ENCODE peak calls at places on chromosomes 16 and 17, in nine cellular contexts. One of them, this sample, is unnamed.

GRCh38 chr16:49204191-49204590 is 77.4 kb downstream of the CBLN1 start:
- DNase-seq in mesendoderm: no peak
- DNase-seq in A549: no peak
- DNase-seq in small intestine: no peak
- DNase-seq in cardiac muscle cell: no peak
- DNase-seq in iPS DF 6.9: no peak
- DNase-seq in fibroblast of lung: no peak
- DNase-seq in dorsolateral prefrontal cortex: no peak
- DNase-seq in CD4-positive, CD25-positive, alpha-beta regulatory T cell: no peak
- DNase-seq in this sample: no peak

GRCh38 chr17:55391764-55392467 is 29.7 kb downstream of the MMD start:
- DNase-seq in mesendoderm: no peak
- DNase-seq in A549: no peak
- DNase-seq in small intestine: no peak
- DNase-seq in cardiac muscle cell: no peak
- DNase-seq in iPS DF 6.9: no peak
- DNase-seq in fibroblast of lung: no peak
- DNase-seq in dorsolateral prefrontal cortex: no peak
- DNase-seq in CD4-positive, CD25-positive, alpha-beta regulatory T cell: no peak
- DNase-seq in this sample: no peak

GRCh38 chr17:73285916-73286862 is 24.5 kb upstream of the CPSF4L start:
- DNase-seq in mesendoderm: no peak
- DNase-seq in A549: no peak
- DNase-seq in small intestine: no peak
- DNase-seq in cardiac muscle cell: no peak
- DNase-seq in iPS DF 6.9: no peak
- DNase-seq in fibroblast of lung: no peak
- DNase-seq in dorsolateral prefrontal cortex: no peak
- DNase-seq in CD4-positive, CD25-positive, alpha-beta regulatory T cell: no peak
- DNase-seq in this sample: no peak

GRCh38 chr17:81608082-81608481 is 28.8 kb downstream of the NPLOC4 start:
- DNase-seq in mesendoderm: no peak
- DNase-seq in A549: no peak
- DNase-seq in small intestine: no peak
- DNase-seq in cardiac muscle cell: no peak
- DNase-seq in iPS DF 6.9: no peak
- DNase-seq in fibroblast of lung: peak
- DNase-seq in dorsolateral prefrontal cortex: no peak
- DNase-seq in CD4-positive, CD25-positive, alpha-beta regulatory T cell: no peak
- DNase-seq in this sample: no peak

GRCh38 chr17:50063516-50064252 is 7.8 kb downstream of the ITGA3 start:
- DNase-seq in mesendoderm: no peak
- DNase-seq in A549: no peak
- DNase-seq in small intestine: no peak
- DNase-seq in cardiac muscle cell: no peak
- DNase-seq in iPS DF 6.9: no peak
- DNase-seq in fibroblast of lung: peak
- DNase-seq in dorsolateral prefrontal cortex: no peak
- DNase-seq in CD4-positive, CD25-positive, alpha-beta regulatory T cell: no peak
- DNase-seq in this sample: peak

GRCh38 chr17:72380737-72381136 is 259.9 kb downstream of the SOX9 start:
- DNase-seq in mesendoderm: no peak
- DNase-seq in A549: no peak
- DNase-seq in small intestine: no peak
- DNase-seq in cardiac muscle cell: no peak
- DNase-seq in iPS DF 6.9: no peak
- DNase-seq in fibroblast of lung: no peak
- DNase-seq in dorsolateral prefrontal cortex: no peak
- DNase-seq in CD4-positive, CD25-positive, alpha-beta regulatory T cell: no peak
- DNase-seq in this sample: no peak

GRCh38 chr17:17913695-17914332 is 58.4 kb downstream of the TOM1L2 start:
- DNase-seq in mesendoderm: peak
- DNase-seq in A549: peak
- DNase-seq in small intestine: peak
- DNase-seq in cardiac muscle cell: peak
- DNase-seq in iPS DF 6.9: no peak
- DNase-seq in fibroblast of lung: peak
- DNase-seq in dorsolateral prefrontal cortex: no peak
- DNase-seq in CD4-positive, CD25-positive, alpha-beta regulatory T cell: no peak
- DNase-seq in this sample: peak

GRCh38 chr17:28717578-28718316 is at the start of gene RAB34:
- DNase-seq in mesendoderm: peak
- DNase-seq in A549: peak
- DNase-seq in small intestine: no peak
- DNase-seq in cardiac muscle cell: peak
- DNase-seq in iPS DF 6.9: peak
- DNase-seq in fibroblast of lung: peak
- DNase-seq in dorsolateral prefrontal cortex: no peak
- DNase-seq in CD4-positive, CD25-positive, alpha-beta regulatory T cell: no peak
- DNase-seq in this sample: peak

GRCh38 chr16:88798073-88798472 is 5.5 kb upstream of the CDT1 start:
- DNase-seq in mesendoderm: no peak
- DNase-seq in A549: no peak
- DNase-seq in small intestine: no peak
- DNase-seq in cardiac muscle cell: no peak
- DNase-seq in iPS DF 6.9: no peak
- DNase-seq in fibroblast of lung: no peak
- DNase-seq in dorsolateral prefrontal cortex: no peak
- DNase-seq in CD4-positive, CD25-positive, alpha-beta regulatory T cell: no peak
- DNase-seq in this sample: no peak

GRCh38 chr16:4487955-4488481 is 11.8 kb downstream of the HMOX2 start:
- DNase-seq in mesendoderm: no peak
- DNase-seq in A549: no peak
- DNase-seq in small intestine: no peak
- DNase-seq in cardiac muscle cell: peak
- DNase-seq in iPS DF 6.9: no peak
- DNase-seq in fibroblast of lung: peak
- DNase-seq in dorsolateral prefrontal cortex: no peak
- DNase-seq in CD4-positive, CD25-positive, alpha-beta regulatory T cell: no peak
- DNase-seq in this sample: no peak

GRCh38 chr17:80678621-80679020 is 134.0 kb downstream of the RPTOR start:
- DNase-seq in mesendoderm: peak
- DNase-seq in A549: no peak
- DNase-seq in small intestine: no peak
- DNase-seq in cardiac muscle cell: peak
- DNase-seq in iPS DF 6.9: no peak
- DNase-seq in fibroblast of lung: peak
- DNase-seq in dorsolateral prefrontal cortex: no peak
- DNase-seq in CD4-positive, CD25-positive, alpha-beta regulatory T cell: no peak
- DNase-seq in this sample: no peak

GRCh38 chr17:59327136-59327878 is 4.1 kb upstream of the YPEL2 start:
- DNase-seq in mesendoderm: no peak
- DNase-seq in A549: no peak
- DNase-seq in small intestine: no peak
- DNase-seq in cardiac muscle cell: peak
- DNase-seq in iPS DF 6.9: no peak
- DNase-seq in fibroblast of lung: no peak
- DNase-seq in dorsolateral prefrontal cortex: no peak
- DNase-seq in CD4-positive, CD25-positive, alpha-beta regulatory T cell: no peak
- DNase-seq in this sample: peak
- H3K27ac ChIP-seq in mesendoderm: no peak
- H3K27ac ChIP-seq in A549: peak
- H3K27ac ChIP-seq in small intestine: peak
- H3K27ac ChIP-seq in cardiac muscle cell: no peak
- H3K27ac ChIP-seq in iPS DF 6.9: no peak
- H3K27ac ChIP-seq in fibroblast of lung: no peak
- H3K27ac ChIP-seq in dorsolateral prefrontal cortex: no peak
- H3K27ac ChIP-seq in CD4-positive, CD25-positive, alpha-beta regulatory T cell: no peak
- H3K27ac ChIP-seq in this sample: peak

GRCh38 chr17:47717261-47717697 is 15.8 kb upstream of the TBX21 start:
- DNase-seq in mesendoderm: no peak
- DNase-seq in A549: no peak
- DNase-seq in small intestine: no peak
- DNase-seq in cardiac muscle cell: no peak
- DNase-seq in iPS DF 6.9: no peak
- DNase-seq in fibroblast of lung: no peak
- DNase-seq in dorsolateral prefrontal cortex: no peak
- DNase-seq in CD4-positive, CD25-positive, alpha-beta regulatory T cell: no peak
- DNase-seq in this sample: no peak

GRCh38 chr17:47717845-47718621 is 15.0 kb upstream of the TBX21 start:
- DNase-seq in mesendoderm: no peak
- DNase-seq in A549: no peak
- DNase-seq in small intestine: no peak
- DNase-seq in cardiac muscle cell: no peak
- DNase-seq in iPS DF 6.9: no peak
- DNase-seq in fibroblast of lung: peak
- DNase-seq in dorsolateral prefrontal cortex: no peak
- DNase-seq in CD4-positive, CD25-positive, alpha-beta regulatory T cell: no peak
- DNase-seq in this sample: no peak

GRCh38 chr17:47715669-47716325 is 17.2 kb upstream of the TBX21 start:
- DNase-seq in mesendoderm: no peak
- DNase-seq in A549: no peak
- DNase-seq in small intestine: no peak
- DNase-seq in cardiac muscle cell: no peak
- DNase-seq in iPS DF 6.9: no peak
- DNase-seq in fibroblast of lung: no peak
- DNase-seq in dorsolateral prefrontal cortex: no peak
- DNase-seq in CD4-positive, CD25-positive, alpha-beta regulatory T cell: no peak
- DNase-seq in this sample: no peak

GRCh38 chr17:47714773-47715396 is 18.2 kb upstream of the TBX21 start:
- DNase-seq in mesendoderm: no peak
- DNase-seq in A549: no peak
- DNase-seq in small intestine: no peak
- DNase-seq in cardiac muscle cell: no peak
- DNase-seq in iPS DF 6.9: no peak
- DNase-seq in fibroblast of lung: no peak
- DNase-seq in dorsolateral prefrontal cortex: no peak
- DNase-seq in CD4-positive, CD25-positive, alpha-beta regulatory T cell: no peak
- DNase-seq in this sample: no peak

DNA sequence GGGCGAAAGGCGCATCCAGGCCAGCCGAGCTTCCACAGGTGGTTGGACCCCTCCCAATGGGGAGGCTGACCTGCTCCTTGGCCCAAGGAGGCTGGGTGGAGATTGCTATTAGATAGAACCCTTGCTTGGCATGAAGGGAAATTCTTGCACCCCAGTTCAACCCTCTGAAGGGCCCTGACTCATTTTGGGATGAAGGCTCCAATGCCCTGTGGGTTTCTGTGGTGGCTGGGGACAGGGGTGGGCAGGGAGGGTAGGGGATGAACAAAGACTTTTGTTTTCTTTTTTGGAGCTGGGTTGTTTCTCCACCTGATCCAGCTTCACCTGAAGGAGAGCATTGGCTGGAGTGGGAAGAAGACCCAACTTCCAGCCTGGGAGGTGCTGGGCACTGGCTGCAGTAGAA is 16.7 kb upstream of the TBX21 start:
- DNase-seq in mesendoderm: no peak
- DNase-seq in A549: no peak
- DNase-seq in small intestine: no peak
- DNase-seq in cardiac muscle cell: no peak
- DNase-seq in iPS DF 6.9: no peak
- DNase-seq in fibroblast of lung: no peak
- DNase-seq in dorsolateral prefrontal cortex: no peak
- DNase-seq in CD4-positive, CD25-positive, alpha-beta regulatory T cell: no peak
- DNase-seq in this sample: no peak
- H3K4me3 ChIP-seq in mesendoderm: no peak
- H3K4me3 ChIP-seq in A549: no peak
- H3K4me3 ChIP-seq in small intestine: no peak
- H3K4me3 ChIP-seq in cardiac muscle cell: no peak
- H3K4me3 ChIP-seq in iPS DF 6.9: no peak
- H3K4me3 ChIP-seq in fibroblast of lung: no peak
- H3K4me3 ChIP-seq in dorsolateral prefrontal cortex: no peak
- H3K4me3 ChIP-seq in CD4-positive, CD25-positive, alpha-beta regulatory T cell: no peak
- H3K4me3 ChIP-seq in this sample: no peak

DNA sequence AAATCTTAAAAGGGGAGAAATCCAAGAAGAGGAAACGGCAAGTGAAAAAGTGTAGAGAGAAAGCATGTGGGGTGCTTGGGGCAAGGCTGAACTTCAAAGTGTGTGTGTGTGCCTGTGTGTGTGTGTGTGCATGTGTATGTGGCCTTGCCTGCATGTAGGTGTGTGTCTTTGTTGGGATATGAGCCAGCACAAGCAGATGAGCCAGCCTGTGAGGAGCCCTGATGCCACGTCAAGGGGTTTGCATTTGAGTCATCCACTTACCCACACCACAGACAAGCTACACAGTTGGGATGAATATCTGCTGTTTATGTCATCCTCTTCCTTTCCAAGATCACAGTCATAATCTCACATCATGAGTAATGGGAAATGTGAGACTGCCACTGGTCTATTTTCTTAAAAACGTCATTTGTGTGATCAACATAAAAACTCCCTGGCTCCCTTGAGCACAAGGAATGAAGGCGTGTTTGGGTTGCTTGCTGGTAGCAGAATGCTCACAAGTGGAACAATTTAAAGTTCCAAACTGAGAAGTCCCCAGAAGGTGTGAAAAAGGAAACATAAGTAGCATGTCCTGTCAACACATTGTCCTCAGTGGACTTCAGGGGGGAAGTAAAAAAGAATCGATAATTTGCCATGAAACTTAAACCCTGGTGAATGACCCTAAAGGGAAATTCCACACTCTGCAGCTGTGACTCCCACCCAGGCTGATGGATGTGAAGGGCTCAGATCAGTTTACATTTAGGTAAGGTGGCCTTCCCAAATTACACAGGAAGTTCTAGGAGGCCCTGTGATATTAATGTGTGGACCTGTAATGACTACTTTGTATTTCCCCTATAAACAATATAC is 14.7 kb downstream of the KCTD19 start:
- DNase-seq in mesendoderm: no peak
- DNase-seq in A549: peak
- DNase-seq in small intestine: no peak
- DNase-seq in cardiac muscle cell: peak
- DNase-seq in iPS DF 6.9: no peak
- DNase-seq in fibroblast of lung: peak
- DNase-seq in dorsolateral prefrontal cortex: no peak
- DNase-seq in CD4-positive, CD25-positive, alpha-beta regulatory T cell: no peak
- DNase-seq in this sample: no peak
- H3K27ac ChIP-seq in mesendoderm: no peak
- H3K27ac ChIP-seq in A549: peak
- H3K27ac ChIP-seq in small intestine: peak
- H3K27ac ChIP-seq in cardiac muscle cell: no peak
- H3K27ac ChIP-seq in iPS DF 6.9: no peak
- H3K27ac ChIP-seq in fibroblast of lung: peak
- H3K27ac ChIP-seq in dorsolateral prefrontal cortex: no peak
- H3K27ac ChIP-seq in CD4-positive, CD25-positive, alpha-beta regulatory T cell: no peak
- H3K27ac ChIP-seq in this sample: peak

DNA sequence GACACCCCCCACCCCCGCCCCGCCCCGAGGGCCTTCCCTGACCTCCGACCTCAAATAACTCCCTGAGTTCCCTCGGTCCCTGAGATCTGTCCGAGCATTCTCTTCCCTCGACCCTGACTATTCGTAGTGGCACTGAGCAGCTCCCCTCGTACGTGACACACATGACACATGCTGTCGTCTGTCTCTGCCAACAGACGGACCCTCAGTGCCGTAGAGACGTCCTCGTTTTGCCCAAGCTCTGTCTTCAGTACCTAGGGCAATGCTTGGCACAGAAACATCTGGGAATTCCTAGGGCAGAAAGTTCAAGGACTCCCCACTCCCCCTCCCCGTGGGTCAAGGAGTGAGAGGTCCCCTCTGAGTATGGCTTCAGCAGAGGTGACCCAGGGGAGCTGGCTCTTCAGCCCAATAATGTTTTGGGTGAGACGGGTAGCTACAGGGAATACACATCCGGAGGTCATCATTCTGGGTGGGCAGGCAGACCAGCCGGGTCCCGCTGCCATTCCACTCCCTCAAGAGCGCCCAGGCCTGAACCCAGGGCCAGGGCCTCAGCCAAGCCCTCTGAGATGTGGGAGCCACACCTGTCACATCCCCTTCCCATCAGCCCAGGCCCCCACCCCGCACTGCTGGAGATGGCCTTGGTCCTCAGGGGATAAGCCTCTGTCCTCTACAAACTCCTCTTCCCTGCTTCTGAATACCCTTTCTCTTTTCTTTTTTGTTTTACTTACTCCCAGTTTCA is 671 bp upstream of the FADS6 start:
- DNase-seq in mesendoderm: no peak
- DNase-seq in A549: no peak
- DNase-seq in small intestine: no peak
- DNase-seq in cardiac muscle cell: no peak
- DNase-seq in iPS DF 6.9: no peak
- DNase-seq in fibroblast of lung: no peak
- DNase-seq in dorsolateral prefrontal cortex: no peak
- DNase-seq in CD4-positive, CD25-positive, alpha-beta regulatory T cell: no peak
- DNase-seq in this sample: no peak
- H3K4me3 ChIP-seq in mesendoderm: no peak
- H3K4me3 ChIP-seq in A549: peak
- H3K4me3 ChIP-seq in small intestine: no peak
- H3K4me3 ChIP-seq in cardiac muscle cell: peak
- H3K4me3 ChIP-seq in iPS DF 6.9: no peak
- H3K4me3 ChIP-seq in fibroblast of lung: no peak
- H3K4me3 ChIP-seq in dorsolateral prefrontal cortex: peak
- H3K4me3 ChIP-seq in CD4-positive, CD25-positive, alpha-beta regulatory T cell: no peak
- H3K4me3 ChIP-seq in this sample: peak

This sample was measured in ascending aorta.